ENCODE peak calls at places on chromosomes 5 and 9, in nine cellular contexts. D, S, C, I, E, Q, O, W and N are unnamed samples.

GRCh38 chr5:13359326-13359725 is 585.2 kb downstream of the DNAH5 start:
- DNase-seq in D (peak; percentile 85), S (no peak), C (no peak), I (no peak), E (no peak), Q (no peak), O (no peak), W (peak; percentile 10), N (no peak)

GRCh38 chr5:168266016-168266415 is 25.4 kb upstream of the WWC1 start:
- DNase-seq in D (no peak), S (no peak), C (no peak), I (no peak), E (no peak), Q (no peak), O (no peak), W (no peak), N (no peak)

GRCh38 chr5:139806726-139807646 is 11.4 kb downstream of the PSD2 start:
- DNase-seq in D (no peak), S (peak; percentile 82), C (no peak), I (no peak), E (no peak), Q (no peak), O (no peak), W (no peak), N (no peak)

GRCh38 chr5:42516282-42517042 is 93.2 kb downstream of the GHR start:
- DNase-seq in D (no peak), S (no peak), C (no peak), I (no peak), E (no peak), Q (no peak), O (no peak), W (no peak), N (no peak)

GRCh38 chr5:121968910-121969607 is 7.3 kb downstream of the SRFBP1 start:
- DNase-seq in D (peak; percentile 98), S (no peak), C (no peak), I (no peak), E (peak; percentile 96), Q (peak; percentile 97), O (no peak), W (peak; percentile 99), N (no peak)

GRCh38 chr9:114851301-114851700 is 45.5 kb upstream of the TNFSF15 start:
- DNase-seq in D (no peak), S (no peak), C (no peak), I (no peak), E (no peak), Q (no peak), O (no peak), W (no peak), N (no peak)

GRCh38 chr5:86878250-86878649 is 260.5 kb downstream of the COX7C start:
- DNase-seq in D (no peak), S (no peak), C (no peak), I (no peak), E (peak; percentile 0), Q (no peak), O (no peak), W (no peak), N (no peak)

GRCh38 chr5:57416246-57416996 is 66.2 kb downstream of the ACTBL2 start:
- DNase-seq in D (no peak), S (no peak), C (no peak), I (no peak), E (peak; percentile 76), Q (peak; percentile 42), O (no peak), W (peak; percentile 40), N (peak; percentile 3)

GRCh38 chr9:36866840-36867239 is 167.2 kb downstream of the PAX5 start:
- DNase-seq in D (no peak), S (no peak), C (no peak), I (no peak), E (no peak), Q (no peak), O (no peak), W (no peak), N (no peak)

GRCh38 chr5:172648008-172648359 is 6.9 kb downstream of the NEURL1B start:
- DNase-seq in D (no peak), S (no peak), C (peak; percentile 94), I (no peak), E (no peak), Q (no peak), O (no peak), W (no peak), N (no peak)

GRCh38 chr5:163407034-163407652 is 30.3 kb upstream of the CCNG1 start:
- DNase-seq in D (no peak), S (no peak), C (no peak), I (no peak), E (peak; percentile 6), Q (no peak), O (no peak), W (peak; percentile 1), N (no peak)

GRCh38 chr9:130689937-130690700 is 3.5 kb upstream of the EXOSC2 start:
- DNase-seq in D (peak; percentile 96), S (peak; percentile 52), C (peak; percentile 33), I (no peak), E (peak; percentile 90), Q (peak; percentile 65), O (no peak), W (peak; percentile 97), N (peak; percentile 97)

GRCh38 chr5:168714046-168714445 is 134.9 kb upstream of the PANK3 start:
- DNase-seq in D (no peak), S (no peak), C (no peak), I (no peak), E (peak; percentile 36), Q (no peak), O (no peak), W (peak; percentile 57), N (no peak)

GRCh38 chr5:56346044-56346710 is 113.0 kb upstream of the ANKRD55 start:
- DNase-seq in D (no peak), S (no peak), C (no peak), I (no peak), E (no peak), Q (no peak), O (no peak), W (peak; percentile 53), N (no peak)

GRCh38 chr5:139514486-139514856 is 31.9 kb upstream of the STING1 start:
- DNase-seq in D (no peak), S (no peak), C (no peak), I (no peak), E (no peak), Q (no peak), O (no peak), W (no peak), N (no peak)

GRCh38 chr9:77290373-77290772 is 113.0 kb downstream of the VPS13A start:
- DNase-seq in D (no peak), S (no peak), C (no peak), I (no peak), E (no peak), Q (no peak), O (no peak), W (peak; percentile 27), N (no peak)

GRCh38 chr9:90290716-90291485 is 351.7 kb downstream of the DIRAS2 start:
- DNase-seq in D (no peak), S (no peak), C (no peak), I (no peak), E (no peak), Q (no peak), O (no peak), W (no peak), N (no peak)

GRCh38 chr5:148791334-148791667 is 35.1 kb upstream of the ADRB2 start:
- DNase-seq in D (no peak), S (no peak), C (no peak), I (no peak), E (no peak), Q (no peak), O (no peak), W (peak; percentile 47), N (no peak)

GRCh38 chr5:932151-932627 is 39.5 kb downstream of the TRIP13 start:
- DNase-seq in D (no peak), S (no peak), C (no peak), I (no peak), E (no peak), Q (no peak), O (no peak), W (no peak), N (no peak)